ENCODE peak calls at places on chromosome 11, in six cellular contexts. One of them, this sample, is unnamed.

GRCh38 chr11:48063424-48063978 is 83.1 kb downstream of the PTPRJ start:
- DNase-seq in endothelial cell of umbilical vein: peak
- DNase-seq in GM12878: no peak
- DNase-seq in prostate gland: no peak
- DNase-seq in vagina: no peak
- DNase-seq in HL-60: no peak
- DNase-seq in this sample: peak

GRCh38 chr11:117186431-117186761 is 7.9 kb downstream of the SIDT2 start:
- DNase-seq in endothelial cell of umbilical vein: no peak
- DNase-seq in GM12878: no peak
- DNase-seq in prostate gland: no peak
- DNase-seq in vagina: no peak
- DNase-seq in HL-60: no peak
- DNase-seq in this sample: peak

GRCh38 chr11:47950396-47950795 is 30.0 kb upstream of the PTPRJ start:
- DNase-seq in endothelial cell of umbilical vein: no peak
- DNase-seq in GM12878: peak
- DNase-seq in prostate gland: no peak
- DNase-seq in vagina: no peak
- DNase-seq in HL-60: no peak
- DNase-seq in this sample: no peak

GRCh38 chr11:8178297-8178696 is 9.5 kb upstream of the RIC3 start:
- DNase-seq in endothelial cell of umbilical vein: no peak
- DNase-seq in GM12878: no peak
- DNase-seq in prostate gland: no peak
- DNase-seq in vagina: no peak
- DNase-seq in HL-60: no peak
- DNase-seq in this sample: no peak

GRCh38 chr11:111797145-111797581 is 31.0 kb upstream of the PPP2R1B start:
- DNase-seq in endothelial cell of umbilical vein: peak
- DNase-seq in GM12878: peak
- DNase-seq in prostate gland: peak
- DNase-seq in vagina: no peak
- DNase-seq in HL-60: peak
- DNase-seq in this sample: no peak

GRCh38 chr11:64835616-64836447 is 8.6 kb downstream of the CDC42BPG start:
- DNase-seq in endothelial cell of umbilical vein: no peak
- DNase-seq in GM12878: no peak
- DNase-seq in prostate gland: no peak
- DNase-seq in vagina: no peak
- DNase-seq in HL-60: no peak
- DNase-seq in this sample: no peak

GRCh38 chr11:128579790-128580504 is 7.4 kb downstream of the ETS1 start:
- DNase-seq in endothelial cell of umbilical vein: no peak
- DNase-seq in GM12878: no peak
- DNase-seq in prostate gland: no peak
- DNase-seq in vagina: no peak
- DNase-seq in HL-60: no peak
- DNase-seq in this sample: no peak

GRCh38 chr11:2272241-2272945 is 2.0 kb upstream of the ASCL2 start:
- DNase-seq in endothelial cell of umbilical vein: no peak
- DNase-seq in GM12878: no peak
- DNase-seq in prostate gland: no peak
- DNase-seq in vagina: peak
- DNase-seq in HL-60: no peak
- DNase-seq in this sample: peak

GRCh38 chr11:101030015-101030414 is 99.6 kb downstream of the PGR start:
- DNase-seq in endothelial cell of umbilical vein: no peak
- DNase-seq in GM12878: no peak
- DNase-seq in prostate gland: no peak
- DNase-seq in vagina: no peak
- DNase-seq in HL-60: no peak
- DNase-seq in this sample: no peak

GRCh38 chr11:126942146-126942545 is 58.4 kb downstream of the KIRREL3 start:
- DNase-seq in endothelial cell of umbilical vein: no peak
- DNase-seq in GM12878: no peak
- DNase-seq in prostate gland: no peak
- DNase-seq in vagina: no peak
- DNase-seq in HL-60: no peak
- DNase-seq in this sample: no peak

GRCh38 chr11:129267716-129268115 is 75.6 kb upstream of the ARHGAP32 start:
- DNase-seq in endothelial cell of umbilical vein: no peak
- DNase-seq in GM12878: no peak
- DNase-seq in prostate gland: no peak
- DNase-seq in vagina: no peak
- DNase-seq in HL-60: peak
- DNase-seq in this sample: no peak

GRCh38 chr11:125165111-125165663 is 636 bp downstream of the PKNOX2 start:
- DNase-seq in endothelial cell of umbilical vein: peak
- DNase-seq in GM12878: no peak
- DNase-seq in prostate gland: no peak
- DNase-seq in vagina: no peak
- DNase-seq in HL-60: no peak
- DNase-seq in this sample: peak

GRCh38 chr11:65008873-65009272 is 5.1 kb upstream of the ARL2 start:
- DNase-seq in endothelial cell of umbilical vein: no peak
- DNase-seq in GM12878: no peak
- DNase-seq in prostate gland: no peak
- DNase-seq in vagina: no peak
- DNase-seq in HL-60: no peak
- DNase-seq in this sample: no peak

GRCh38 chr11:102226702-102227101 is 90.6 kb upstream of the BIRC3 start:
- DNase-seq in endothelial cell of umbilical vein: peak
- DNase-seq in GM12878: no peak
- DNase-seq in prostate gland: peak
- DNase-seq in vagina: no peak
- DNase-seq in HL-60: no peak
- DNase-seq in this sample: no peak

GRCh38 chr11:115153731-115154354 is 350.4 kb downstream of the CADM1 start:
- DNase-seq in endothelial cell of umbilical vein: no peak
- DNase-seq in GM12878: no peak
- DNase-seq in prostate gland: no peak
- DNase-seq in vagina: no peak
- DNase-seq in HL-60: no peak
- DNase-seq in this sample: no peak

GRCh38 chr11:45815747-45816146 is 10.8 kb downstream of the SLC35C1 start:
- DNase-seq in endothelial cell of umbilical vein: no peak
- DNase-seq in GM12878: no peak
- DNase-seq in prostate gland: no peak
- DNase-seq in vagina: no peak
- DNase-seq in HL-60: no peak
- DNase-seq in this sample: peak

GRCh38 chr11:8257003-8257664 is 6.5 kb downstream of the LMO1 start:
- DNase-seq in endothelial cell of umbilical vein: no peak
- DNase-seq in GM12878: no peak
- DNase-seq in prostate gland: no peak
- DNase-seq in vagina: no peak
- DNase-seq in HL-60: no peak
- DNase-seq in this sample: peak

GRCh38 chr11:116986521-116987105 is 111.6 kb downstream of the SIK3 start:
- DNase-seq in endothelial cell of umbilical vein: no peak
- DNase-seq in GM12878: peak
- DNase-seq in prostate gland: no peak
- DNase-seq in vagina: no peak
- DNase-seq in HL-60: peak
- DNase-seq in this sample: no peak

GRCh38 chr11:129119036-129119435 is 73.1 kb downstream of the ARHGAP32 start:
- DNase-seq in endothelial cell of umbilical vein: no peak
- DNase-seq in GM12878: no peak
- DNase-seq in prostate gland: no peak
- DNase-seq in vagina: no peak
- DNase-seq in HL-60: no peak
- DNase-seq in this sample: no peak

GRCh38 chr11:111417011-111417765 is 38.1 kb upstream of the POU2AF1 start:
- DNase-seq in endothelial cell of umbilical vein: no peak
- DNase-seq in GM12878: peak
- DNase-seq in prostate gland: no peak
- DNase-seq in vagina: no peak
- DNase-seq in HL-60: peak
- DNase-seq in this sample: no peak

GRCh38 chr11:46176421-46176820 is 55.2 kb upstream of the PHF21A start:
- DNase-seq in endothelial cell of umbilical vein: no peak
- DNase-seq in GM12878: no peak
- DNase-seq in prostate gland: peak
- DNase-seq in vagina: no peak
- DNase-seq in HL-60: no peak
- DNase-seq in this sample: no peak

GRCh38 chr11:76680517-76681425 is 10.2 kb upstream of the LRRC32 start:
- DNase-seq in endothelial cell of umbilical vein: peak
- DNase-seq in GM12878: no peak
- DNase-seq in prostate gland: peak
- DNase-seq in vagina: no peak
- DNase-seq in HL-60: peak
- DNase-seq in this sample: peak

GRCh38 chr11:128548655-128549255 is 38.6 kb downstream of the ETS1 start:
- DNase-seq in endothelial cell of umbilical vein: peak
- DNase-seq in GM12878: no peak
- DNase-seq in prostate gland: no peak
- DNase-seq in vagina: no peak
- DNase-seq in HL-60: peak
- DNase-seq in this sample: peak

GRCh38 chr11:67367014-67367835 is 6.2 kb downstream of the CLCF1 start:
- DNase-seq in endothelial cell of umbilical vein: no peak
- DNase-seq in GM12878: no peak
- DNase-seq in prostate gland: no peak
- DNase-seq in vagina: no peak
- DNase-seq in HL-60: peak
- DNase-seq in this sample: no peak

GRCh38 chr11:118908931-118909618 is 16.7 kb downstream of the BCL9L start:
- DNase-seq in endothelial cell of umbilical vein: peak
- DNase-seq in GM12878: no peak
- DNase-seq in prostate gland: peak
- DNase-seq in vagina: no peak
- DNase-seq in HL-60: no peak
- DNase-seq in this sample: peak

GRCh38 chr11:118907051-118907748 is 18.5 kb downstream of the BCL9L start:
- DNase-seq in endothelial cell of umbilical vein: peak
- DNase-seq in GM12878: peak
- DNase-seq in prostate gland: peak
- DNase-seq in vagina: no peak
- DNase-seq in HL-60: peak
- DNase-seq in this sample: peak

GRCh38 chr11:118909619-118910308 is 16.0 kb downstream of the BCL9L start:
- DNase-seq in endothelial cell of umbilical vein: no peak
- DNase-seq in GM12878: no peak
- DNase-seq in prostate gland: no peak
- DNase-seq in vagina: no peak
- DNase-seq in HL-60: no peak
- DNase-seq in this sample: no peak

GRCh38 chr11:118908264-118908663 is 17.5 kb downstream of the BCL9L start:
- DNase-seq in endothelial cell of umbilical vein: no peak
- DNase-seq in GM12878: no peak
- DNase-seq in prostate gland: no peak
- DNase-seq in vagina: no peak
- DNase-seq in HL-60: no peak
- DNase-seq in this sample: no peak

DNA sequence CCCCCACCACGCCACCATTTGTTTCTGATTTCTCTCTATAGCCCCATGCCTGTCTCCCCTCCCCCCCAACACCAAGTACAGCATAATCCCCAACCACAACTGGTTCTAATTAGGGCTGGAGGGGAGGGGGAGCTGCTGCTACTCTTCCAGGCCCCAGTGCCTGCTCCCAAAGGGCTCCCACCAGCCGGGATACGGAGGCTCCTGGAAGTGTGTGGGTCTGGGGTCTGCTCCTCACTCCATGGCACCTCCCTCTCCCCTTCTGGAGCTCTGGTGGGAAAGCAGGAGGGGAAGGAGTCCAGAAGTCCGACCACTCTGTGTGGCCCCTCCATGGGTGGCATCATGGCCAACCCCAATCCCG is 18.0 kb downstream of the BCL9L start:
- DNase-seq in endothelial cell of umbilical vein: no peak
- DNase-seq in GM12878: no peak
- DNase-seq in prostate gland: no peak
- DNase-seq in vagina: no peak
- DNase-seq in HL-60: no peak
- DNase-seq in this sample: no peak
- H3K27ac ChIP-seq in endothelial cell of umbilical vein: no peak
- H3K27ac ChIP-seq in GM12878: no peak
- H3K27ac ChIP-seq in prostate gland: peak
- H3K27ac ChIP-seq in vagina: peak
- H3K27ac ChIP-seq in HL-60: no peak
- H3K27ac ChIP-seq in this sample: peak

DNA sequence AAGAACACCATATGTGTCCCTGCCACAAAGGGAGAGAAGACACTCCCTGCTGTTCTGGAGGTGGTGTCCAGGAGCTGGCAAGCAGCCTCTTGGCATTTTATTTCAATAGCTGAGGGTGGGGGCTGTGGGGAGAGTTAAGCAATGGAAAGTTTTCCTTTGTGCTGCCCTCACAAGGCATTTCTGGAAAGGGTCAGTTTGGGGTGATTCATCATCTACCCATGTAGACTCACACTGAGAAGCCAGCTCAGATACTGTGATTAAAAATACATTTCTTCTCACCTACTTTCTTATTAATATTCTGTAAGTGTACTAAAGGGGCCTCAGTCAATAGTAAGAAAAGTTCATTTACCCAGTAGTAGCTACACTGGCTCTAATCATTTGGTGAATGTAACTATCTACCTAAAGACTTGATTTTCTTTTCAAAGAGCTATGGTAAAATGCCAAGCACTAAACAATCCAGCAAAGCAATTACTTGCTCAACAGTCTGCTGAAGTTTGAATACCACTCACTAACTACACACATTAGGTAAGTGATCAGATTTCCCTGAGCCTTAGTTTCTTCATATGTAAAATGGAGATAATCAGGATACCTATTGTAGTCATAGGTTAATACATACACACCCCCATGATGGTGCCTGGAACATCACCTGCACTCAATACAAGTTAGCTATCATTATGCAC is 55.1 kb downstream of the SLC1A2 start:
- DNase-seq in endothelial cell of umbilical vein: no peak
- DNase-seq in GM12878: no peak
- DNase-seq in prostate gland: peak
- DNase-seq in vagina: no peak
- DNase-seq in HL-60: no peak
- DNase-seq in this sample: peak
- TF ChIP-seq POLR2AphosphoS5 in endothelial cell of umbilical vein: no peak
- TF ChIP-seq POLR2AphosphoS5 in GM12878: no peak
- TF ChIP-seq POLR2AphosphoS5 in prostate gland: peak
- TF ChIP-seq POLR2AphosphoS5 in vagina: peak
- TF ChIP-seq POLR2AphosphoS5 in HL-60: no peak
- TF ChIP-seq POLR2AphosphoS5 in this sample: peak

DNA sequence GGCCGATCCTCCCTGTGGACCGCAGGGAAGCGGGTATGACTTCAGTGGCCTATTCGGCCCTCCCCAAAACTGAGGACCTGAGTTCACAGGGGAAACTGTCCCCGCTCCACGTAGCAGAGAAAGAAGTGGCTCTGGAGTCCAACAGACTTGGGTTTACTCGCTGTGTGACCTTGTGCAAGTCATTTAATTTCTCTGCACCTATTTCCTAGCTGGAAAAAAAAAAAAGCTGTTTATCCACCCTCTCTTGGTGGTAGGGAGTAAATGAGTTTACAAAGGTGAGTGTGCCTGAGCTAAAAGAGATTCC is 2.2 kb downstream of the SPON1 start:
- DNase-seq in endothelial cell of umbilical vein: no peak
- DNase-seq in GM12878: no peak
- DNase-seq in prostate gland: no peak
- DNase-seq in vagina: no peak
- DNase-seq in HL-60: no peak
- DNase-seq in this sample: no peak
- H3K4me3 ChIP-seq in endothelial cell of umbilical vein: no peak
- H3K4me3 ChIP-seq in GM12878: no peak
- H3K4me3 ChIP-seq in prostate gland: no peak
- H3K4me3 ChIP-seq in vagina: peak
- H3K4me3 ChIP-seq in HL-60: no peak
- H3K4me3 ChIP-seq in this sample: peak

GRCh38 chr11:113779496-113779895 is at the start of gene CLDN25:
- DNase-seq in endothelial cell of umbilical vein: no peak
- DNase-seq in GM12878: no peak
- DNase-seq in prostate gland: no peak
- DNase-seq in vagina: no peak
- DNase-seq in HL-60: no peak
- DNase-seq in this sample: no peak
- H3K27ac ChIP-seq in endothelial cell of umbilical vein: no peak
- H3K27ac ChIP-seq in GM12878: no peak
- H3K27ac ChIP-seq in prostate gland: no peak
- H3K27ac ChIP-seq in vagina: no peak
- H3K27ac ChIP-seq in HL-60: no peak
- H3K27ac ChIP-seq in this sample: peak